ENCODE peak calls at places on chromosomes 5 and 9, in ten cellular contexts. One of them, this sample, is unnamed.

GRCh38 chr9:130371196-130371966 is 73.4 kb upstream of the ASS1 start:
- DNase-seq in hippocampal formation: no peak
- DNase-seq in skeletal muscle cell: no peak
- DNase-seq in T-helper 17 cell: no peak
- DNase-seq in C1 segment of cervical spinal cord: no peak
- DNase-seq in M059J: no peak
- DNase-seq in stimulated activated CD8-positive, alpha-beta memory T cell treated with anti-CD3 and anti-CD28 coated beads, Interleukin-4, amount 100 ng/mL, for 24 hours: no peak
- DNase-seq in lung: no peak
- DNase-seq in NCI-H2171: no peak
- DNase-seq in foreskin fibroblast: no peak
- DNase-seq in this sample: no peak

GRCh38 chr5:163503106-163504090 is 2.0 kb upstream of the MAT2B start:
- DNase-seq in T-helper 17 cell: no peak
- DNase-seq in NCI-H2171: no peak
- DNase-seq in skeletal muscle cell: peak
- DNase-seq in C1 segment of cervical spinal cord: no peak
- DNase-seq in stimulated activated CD8-positive, alpha-beta memory T cell treated with anti-CD3 and anti-CD28 coated beads, Interleukin-4, amount 100 ng/mL, for 24 hours: peak
- DNase-seq in hippocampal formation: peak
- DNase-seq in lung: peak
- DNase-seq in M059J: peak
- DNase-seq in foreskin fibroblast: peak
- DNase-seq in this sample: no peak

GRCh38 chr5:139571543-139571942 is 10.4 kb downstream of the UBE2D2 start:
- DNase-seq in T-helper 17 cell: no peak
- DNase-seq in C1 segment of cervical spinal cord: no peak
- DNase-seq in hippocampal formation: no peak
- DNase-seq in NCI-H2171: no peak
- DNase-seq in skeletal muscle cell: no peak
- DNase-seq in stimulated activated CD8-positive, alpha-beta memory T cell treated with anti-CD3 and anti-CD28 coated beads, Interleukin-4, amount 100 ng/mL, for 24 hours: no peak
- DNase-seq in lung: no peak
- DNase-seq in foreskin fibroblast: no peak
- DNase-seq in M059J: no peak
- DNase-seq in this sample: no peak

GRCh38 chr5:148834689-148835088 is 8.3 kb downstream of the ADRB2 start:
- DNase-seq in T-helper 17 cell: no peak
- DNase-seq in skeletal muscle cell: no peak
- DNase-seq in hippocampal formation: no peak
- DNase-seq in lung: no peak
- DNase-seq in foreskin fibroblast: no peak
- DNase-seq in stimulated activated CD8-positive, alpha-beta memory T cell treated with anti-CD3 and anti-CD28 coated beads, Interleukin-4, amount 100 ng/mL, for 24 hours: no peak
- DNase-seq in C1 segment of cervical spinal cord: no peak
- DNase-seq in M059J: no peak
- DNase-seq in NCI-H2171: no peak
- DNase-seq in this sample: no peak

GRCh38 chr5:172870807-172871431 is 36.9 kb downstream of the ERGIC1 start:
- DNase-seq in hippocampal formation: peak
- DNase-seq in stimulated activated CD8-positive, alpha-beta memory T cell treated with anti-CD3 and anti-CD28 coated beads, Interleukin-4, amount 100 ng/mL, for 24 hours: no peak
- DNase-seq in C1 segment of cervical spinal cord: no peak
- DNase-seq in M059J: no peak
- DNase-seq in skeletal muscle cell: no peak
- DNase-seq in foreskin fibroblast: peak
- DNase-seq in T-helper 17 cell: no peak
- DNase-seq in NCI-H2171: no peak
- DNase-seq in lung: no peak
- DNase-seq in this sample: no peak

GRCh38 chr9:106324071-106324470 is 538.9 kb upstream of the ZNF462 start:
- DNase-seq in skeletal muscle cell: no peak
- DNase-seq in NCI-H2171: no peak
- DNase-seq in foreskin fibroblast: no peak
- DNase-seq in stimulated activated CD8-positive, alpha-beta memory T cell treated with anti-CD3 and anti-CD28 coated beads, Interleukin-4, amount 100 ng/mL, for 24 hours: no peak
- DNase-seq in T-helper 17 cell: no peak
- DNase-seq in lung: no peak
- DNase-seq in hippocampal formation: no peak
- DNase-seq in M059J: no peak
- DNase-seq in C1 segment of cervical spinal cord: no peak
- DNase-seq in this sample: no peak

GRCh38 chr9:113541019-113541900 is 77.7 kb downstream of the RGS3 start:
- DNase-seq in C1 segment of cervical spinal cord: no peak
- DNase-seq in hippocampal formation: peak
- DNase-seq in skeletal muscle cell: no peak
- DNase-seq in lung: peak
- DNase-seq in stimulated activated CD8-positive, alpha-beta memory T cell treated with anti-CD3 and anti-CD28 coated beads, Interleukin-4, amount 100 ng/mL, for 24 hours: no peak
- DNase-seq in NCI-H2171: no peak
- DNase-seq in M059J: no peak
- DNase-seq in foreskin fibroblast: peak
- DNase-seq in T-helper 17 cell: no peak
- DNase-seq in this sample: no peak

GRCh38 chr5:107119656-107120055 is 551.1 kb downstream of the EFNA5 start:
- DNase-seq in skeletal muscle cell: no peak
- DNase-seq in T-helper 17 cell: no peak
- DNase-seq in C1 segment of cervical spinal cord: no peak
- DNase-seq in NCI-H2171: no peak
- DNase-seq in stimulated activated CD8-positive, alpha-beta memory T cell treated with anti-CD3 and anti-CD28 coated beads, Interleukin-4, amount 100 ng/mL, for 24 hours: no peak
- DNase-seq in M059J: no peak
- DNase-seq in hippocampal formation: no peak
- DNase-seq in lung: no peak
- DNase-seq in foreskin fibroblast: no peak
- DNase-seq in this sample: no peak

GRCh38 chr5:90690317-90690716 is 131.7 kb downstream of the ADGRV1 start:
- DNase-seq in skeletal muscle cell: no peak
- DNase-seq in stimulated activated CD8-positive, alpha-beta memory T cell treated with anti-CD3 and anti-CD28 coated beads, Interleukin-4, amount 100 ng/mL, for 24 hours: no peak
- DNase-seq in T-helper 17 cell: no peak
- DNase-seq in hippocampal formation: no peak
- DNase-seq in foreskin fibroblast: no peak
- DNase-seq in C1 segment of cervical spinal cord: no peak
- DNase-seq in lung: no peak
- DNase-seq in NCI-H2171: no peak
- DNase-seq in M059J: no peak
- DNase-seq in this sample: no peak

GRCh38 chr5:137051165-137051564 is 448.0 kb downstream of the SPOCK1 start:
- DNase-seq in foreskin fibroblast: peak
- DNase-seq in C1 segment of cervical spinal cord: no peak
- DNase-seq in NCI-H2171: no peak
- DNase-seq in skeletal muscle cell: no peak
- DNase-seq in hippocampal formation: no peak
- DNase-seq in T-helper 17 cell: no peak
- DNase-seq in stimulated activated CD8-positive, alpha-beta memory T cell treated with anti-CD3 and anti-CD28 coated beads, Interleukin-4, amount 100 ng/mL, for 24 hours: no peak
- DNase-seq in lung: no peak
- DNase-seq in M059J: peak
- DNase-seq in this sample: no peak

GRCh38 chr9:89743576-89744254 is 138.9 kb downstream of the GADD45G start:
- DNase-seq in skeletal muscle cell: no peak
- DNase-seq in foreskin fibroblast: no peak
- DNase-seq in lung: no peak
- DNase-seq in stimulated activated CD8-positive, alpha-beta memory T cell treated with anti-CD3 and anti-CD28 coated beads, Interleukin-4, amount 100 ng/mL, for 24 hours: no peak
- DNase-seq in C1 segment of cervical spinal cord: no peak
- DNase-seq in T-helper 17 cell: no peak
- DNase-seq in hippocampal formation: no peak
- DNase-seq in NCI-H2171: no peak
- DNase-seq in M059J: no peak
- DNase-seq in this sample: no peak

GRCh38 chr5:66410056-66410455 is 186.1 kb upstream of the MAST4 start:
- DNase-seq in T-helper 17 cell: no peak
- DNase-seq in C1 segment of cervical spinal cord: no peak
- DNase-seq in skeletal muscle cell: no peak
- DNase-seq in stimulated activated CD8-positive, alpha-beta memory T cell treated with anti-CD3 and anti-CD28 coated beads, Interleukin-4, amount 100 ng/mL, for 24 hours: no peak
- DNase-seq in M059J: no peak
- DNase-seq in hippocampal formation: no peak
- DNase-seq in foreskin fibroblast: no peak
- DNase-seq in lung: no peak
- DNase-seq in NCI-H2171: no peak
- DNase-seq in this sample: peak

GRCh38 chr9:3517377-3518048 is 8.3 kb downstream of the RFX3 start:
- DNase-seq in NCI-H2171: no peak
- DNase-seq in T-helper 17 cell: no peak
- DNase-seq in lung: no peak
- DNase-seq in C1 segment of cervical spinal cord: no peak
- DNase-seq in stimulated activated CD8-positive, alpha-beta memory T cell treated with anti-CD3 and anti-CD28 coated beads, Interleukin-4, amount 100 ng/mL, for 24 hours: no peak
- DNase-seq in M059J: no peak
- DNase-seq in foreskin fibroblast: peak
- DNase-seq in skeletal muscle cell: no peak
- DNase-seq in hippocampal formation: no peak
- DNase-seq in this sample: no peak

GRCh38 chr5:38494175-38494574 is 62.3 kb downstream of the LIFR start:
- DNase-seq in hippocampal formation: no peak
- DNase-seq in stimulated activated CD8-positive, alpha-beta memory T cell treated with anti-CD3 and anti-CD28 coated beads, Interleukin-4, amount 100 ng/mL, for 24 hours: no peak
- DNase-seq in foreskin fibroblast: no peak
- DNase-seq in lung: no peak
- DNase-seq in skeletal muscle cell: no peak
- DNase-seq in T-helper 17 cell: no peak
- DNase-seq in NCI-H2171: no peak
- DNase-seq in C1 segment of cervical spinal cord: no peak
- DNase-seq in M059J: no peak
- DNase-seq in this sample: no peak

GRCh38 chr9:124202447-124202971 is 55.2 kb upstream of the NEK6 start:
- DNase-seq in hippocampal formation: peak
- DNase-seq in lung: peak
- DNase-seq in M059J: peak
- DNase-seq in C1 segment of cervical spinal cord: no peak
- DNase-seq in NCI-H2171: no peak
- DNase-seq in skeletal muscle cell: no peak
- DNase-seq in T-helper 17 cell: no peak
- DNase-seq in stimulated activated CD8-positive, alpha-beta memory T cell treated with anti-CD3 and anti-CD28 coated beads, Interleukin-4, amount 100 ng/mL, for 24 hours: peak
- DNase-seq in foreskin fibroblast: peak
- DNase-seq in this sample: no peak

GRCh38 chr5:135827965-135828792 is 6.3 kb upstream of the SLC25A48 start:
- DNase-seq in T-helper 17 cell: no peak
- DNase-seq in C1 segment of cervical spinal cord: no peak
- DNase-seq in stimulated activated CD8-positive, alpha-beta memory T cell treated with anti-CD3 and anti-CD28 coated beads, Interleukin-4, amount 100 ng/mL, for 24 hours: no peak
- DNase-seq in skeletal muscle cell: no peak
- DNase-seq in NCI-H2171: no peak
- DNase-seq in M059J: no peak
- DNase-seq in hippocampal formation: no peak
- DNase-seq in foreskin fibroblast: no peak
- DNase-seq in lung: peak
- DNase-seq in this sample: no peak

GRCh38 chr5:98205691-98206461 is 567.6 kb upstream of the RGMB start:
- DNase-seq in skeletal muscle cell: peak
- DNase-seq in T-helper 17 cell: no peak
- DNase-seq in stimulated activated CD8-positive, alpha-beta memory T cell treated with anti-CD3 and anti-CD28 coated beads, Interleukin-4, amount 100 ng/mL, for 24 hours: no peak
- DNase-seq in hippocampal formation: no peak
- DNase-seq in lung: no peak
- DNase-seq in NCI-H2171: no peak
- DNase-seq in foreskin fibroblast: peak
- DNase-seq in M059J: peak
- DNase-seq in C1 segment of cervical spinal cord: no peak
- DNase-seq in this sample: peak

GRCh38 chr5:39376293-39376714 is 12.0 kb upstream of the C9 start:
- DNase-seq in hippocampal formation: no peak
- DNase-seq in M059J: peak
- DNase-seq in C1 segment of cervical spinal cord: no peak
- DNase-seq in skeletal muscle cell: no peak
- DNase-seq in T-helper 17 cell: no peak
- DNase-seq in foreskin fibroblast: peak
- DNase-seq in NCI-H2171: peak
- DNase-seq in stimulated activated CD8-positive, alpha-beta memory T cell treated with anti-CD3 and anti-CD28 coated beads, Interleukin-4, amount 100 ng/mL, for 24 hours: no peak
- DNase-seq in lung: peak
- DNase-seq in this sample: peak

GRCh38 chr9:124684140-124684539 is 87.0 kb downstream of the NR6A1 start:
- DNase-seq in NCI-H2171: no peak
- DNase-seq in C1 segment of cervical spinal cord: no peak
- DNase-seq in hippocampal formation: no peak
- DNase-seq in stimulated activated CD8-positive, alpha-beta memory T cell treated with anti-CD3 and anti-CD28 coated beads, Interleukin-4, amount 100 ng/mL, for 24 hours: no peak
- DNase-seq in foreskin fibroblast: no peak
- DNase-seq in T-helper 17 cell: no peak
- DNase-seq in M059J: no peak
- DNase-seq in skeletal muscle cell: no peak
- DNase-seq in lung: no peak
- DNase-seq in this sample: no peak

GRCh38 chr9:24518545-24518944 is 27.2 kb downstream of the IZUMO3 start:
- DNase-seq in foreskin fibroblast: no peak
- DNase-seq in C1 segment of cervical spinal cord: no peak
- DNase-seq in skeletal muscle cell: no peak
- DNase-seq in stimulated activated CD8-positive, alpha-beta memory T cell treated with anti-CD3 and anti-CD28 coated beads, Interleukin-4, amount 100 ng/mL, for 24 hours: no peak
- DNase-seq in M059J: no peak
- DNase-seq in NCI-H2171: no peak
- DNase-seq in lung: no peak
- DNase-seq in hippocampal formation: no peak
- DNase-seq in T-helper 17 cell: no peak
- DNase-seq in this sample: no peak

GRCh38 chr5:149804478-149805450 is 74.7 kb downstream of the PPARGC1B start:
- DNase-seq in lung: no peak
- DNase-seq in M059J: no peak
- DNase-seq in NCI-H2171: no peak
- DNase-seq in C1 segment of cervical spinal cord: no peak
- DNase-seq in foreskin fibroblast: no peak
- DNase-seq in T-helper 17 cell: no peak
- DNase-seq in hippocampal formation: no peak
- DNase-seq in stimulated activated CD8-positive, alpha-beta memory T cell treated with anti-CD3 and anti-CD28 coated beads, Interleukin-4, amount 100 ng/mL, for 24 hours: no peak
- DNase-seq in skeletal muscle cell: no peak
- DNase-seq in this sample: no peak

GRCh38 chr5:82163459-82164108 is 114.6 kb downstream of the RPS23 start:
- DNase-seq in foreskin fibroblast: peak
- DNase-seq in hippocampal formation: no peak
- DNase-seq in lung: no peak
- DNase-seq in NCI-H2171: no peak
- DNase-seq in T-helper 17 cell: no peak
- DNase-seq in skeletal muscle cell: peak
- DNase-seq in stimulated activated CD8-positive, alpha-beta memory T cell treated with anti-CD3 and anti-CD28 coated beads, Interleukin-4, amount 100 ng/mL, for 24 hours: no peak
- DNase-seq in M059J: peak
- DNase-seq in C1 segment of cervical spinal cord: no peak
- DNase-seq in this sample: no peak